ENCODE peak calls at places on chromosome 1, in four cellular contexts. P is EH, C is NCI-H2081, W is NCI-H1436. K is an unnamed sample.

GRCh38 chr1:69585666-69586065 is 17.9 kb downstream of the LRRC7 start:
- DNase-seq in P (no peak), C (no peak), W (no peak), K (no peak)

GRCh38 chr1:30749691-30750583 is 7.6 kb downstream of the LAPTM5 start:
- DNase-seq in P (no peak), C (no peak), W (no peak), K (no peak)

GRCh38 chr1:223341111-223341510 is 22.9 kb downstream of the SUSD4 start:
- DNase-seq in P (peak; percentile 35), C (no peak), W (peak; percentile 18), K (no peak)

GRCh38 chr1:167186771-167187170 is 33.9 kb upstream of the POU2F1 start:
- DNase-seq in P (no peak), C (no peak), W (no peak), K (no peak)

GRCh38 chr1:27863552-27863943 is 8.8 kb upstream of the THEMIS2 start:
- DNase-seq in P (no peak), C (no peak), W (no peak), K (no peak)

GRCh38 chr1:207744000-207744534 is 7.8 kb upstream of the CD46 start:
- DNase-seq in P (no peak), C (no peak), W (no peak), K (no peak)

GRCh38 chr1:226846801-226847200 is 23.6 kb upstream of the PSEN2 start:
- DNase-seq in P (peak; percentile 57), C (no peak), W (no peak), K (no peak)

GRCh38 chr1:245807954-245808719 is 653.4 kb downstream of the KIF26B start:
- DNase-seq in P (no peak), C (no peak), W (no peak), K (no peak)

GRCh38 chr1:151604291-151604690 is 7.6 kb upstream of the SNX27 start:
- DNase-seq in P (no peak), C (no peak), W (no peak), K (no peak)

GRCh38 chr1:116203936-116204335 is 92.7 kb downstream of the MAB21L3 start:
- DNase-seq in P (no peak), C (no peak), W (no peak), K (no peak)

GRCh38 chr1:108962681-108963051 is 618 bp downstream of the CLCC1 start:
- DNase-seq in P (peak; percentile 19), C (no peak), W (no peak), K (peak; percentile 8)

GRCh38 chr1:32454726-32455125 is 10.1 kb upstream of the ZBTB8B start:
- DNase-seq in P (peak; percentile 16), C (peak; percentile 62), W (no peak), K (peak; percentile 85)

GRCh38 chr1:110055493-110056283 is 14.8 kb downstream of the ALX3 start:
- DNase-seq in P (peak; percentile 82), C (no peak), W (no peak), K (no peak)